ENCODE peak calls at places on chromosomes 2 and 18, in seven cellular contexts. One of them, this sample, is unnamed.

GRCh38 chr2:161238559-161239415 is 69.4 kb upstream of the PSMD14 start:
- DNase-seq in fibroblast of lung: peak; percentile 66
- DNase-seq in cardiac muscle cell: peak; percentile 73
- DNase-seq in aorta: peak; percentile 89
- DNase-seq in left ventricle myocardium inferior: peak; percentile 69
- DNase-seq in neural progenitor cell: peak; percentile 88
- DNase-seq in GM23248: peak; percentile 73
- DNase-seq in this sample: peak; percentile 40

GRCh38 chr2:177147093-177147694 is 65.4 kb upstream of the HNRNPA3 start:
- DNase-seq in fibroblast of lung: peak; percentile 47
- DNase-seq in cardiac muscle cell: peak; percentile 67
- DNase-seq in aorta: no peak
- DNase-seq in left ventricle myocardium inferior: no peak
- DNase-seq in neural progenitor cell: peak; percentile 48
- DNase-seq in GM23248: peak; percentile 80
- DNase-seq in this sample: no peak

GRCh38 chr2:177651833-177652232 is 259.3 kb downstream of the AGPS start:
- DNase-seq in fibroblast of lung: no peak
- DNase-seq in cardiac muscle cell: peak; percentile 10
- DNase-seq in aorta: no peak
- DNase-seq in left ventricle myocardium inferior: no peak
- DNase-seq in neural progenitor cell: peak; percentile 78
- DNase-seq in GM23248: no peak
- DNase-seq in this sample: no peak

GRCh38 chr2:105617631-105618350 is 126.9 kb upstream of the NCK2 start:
- DNase-seq in fibroblast of lung: no peak
- DNase-seq in cardiac muscle cell: no peak
- DNase-seq in aorta: no peak
- DNase-seq in left ventricle myocardium inferior: no peak
- DNase-seq in neural progenitor cell: peak; percentile 20
- DNase-seq in GM23248: no peak
- DNase-seq in this sample: no peak

GRCh38 chr2:128783896-128784295 is 465.2 kb upstream of the HS6ST1 start:
- DNase-seq in fibroblast of lung: no peak
- DNase-seq in cardiac muscle cell: no peak
- DNase-seq in aorta: no peak
- DNase-seq in left ventricle myocardium inferior: no peak
- DNase-seq in neural progenitor cell: no peak
- DNase-seq in GM23248: peak; percentile 18
- DNase-seq in this sample: no peak

GRCh38 chr2:241051578-241052487 is 50.3 kb downstream of the MTERF4 start:
- DNase-seq in fibroblast of lung: no peak
- DNase-seq in cardiac muscle cell: no peak
- DNase-seq in aorta: peak; percentile 72
- DNase-seq in left ventricle myocardium inferior: peak; percentile 9
- DNase-seq in neural progenitor cell: no peak
- DNase-seq in GM23248: no peak
- DNase-seq in this sample: no peak

GRCh38 chr2:78431241-78431640 is 594.3 kb upstream of the REG3G start:
- DNase-seq in fibroblast of lung: no peak
- DNase-seq in cardiac muscle cell: no peak
- DNase-seq in aorta: no peak
- DNase-seq in left ventricle myocardium inferior: no peak
- DNase-seq in neural progenitor cell: peak; percentile 45
- DNase-seq in GM23248: no peak
- DNase-seq in this sample: no peak

GRCh38 chr2:48233005-48233404 is 296.9 kb upstream of the STON1 start:
- DNase-seq in fibroblast of lung: no peak
- DNase-seq in cardiac muscle cell: no peak
- DNase-seq in aorta: no peak
- DNase-seq in left ventricle myocardium inferior: no peak
- DNase-seq in neural progenitor cell: no peak
- DNase-seq in GM23248: no peak
- DNase-seq in this sample: no peak

GRCh38 chr2:120395686-120396518 is 50.0 kb downstream of the INHBB start:
- DNase-seq in fibroblast of lung: peak; percentile 4
- DNase-seq in cardiac muscle cell: peak; percentile 79
- DNase-seq in aorta: peak; percentile 55
- DNase-seq in left ventricle myocardium inferior: no peak
- DNase-seq in neural progenitor cell: peak; percentile 28
- DNase-seq in GM23248: no peak
- DNase-seq in this sample: no peak

GRCh38 chr2:68274022-68274421 is 21.7 kb upstream of the PPP3R1 start:
- DNase-seq in fibroblast of lung: no peak
- DNase-seq in cardiac muscle cell: no peak
- DNase-seq in aorta: no peak
- DNase-seq in left ventricle myocardium inferior: no peak
- DNase-seq in neural progenitor cell: peak; percentile 83
- DNase-seq in GM23248: no peak
- DNase-seq in this sample: no peak

GRCh38 chr18:2442006-2442405 is 129.3 kb downstream of the METTL4 start:
- DNase-seq in fibroblast of lung: peak; percentile 19
- DNase-seq in cardiac muscle cell: no peak
- DNase-seq in aorta: no peak
- DNase-seq in left ventricle myocardium inferior: no peak
- DNase-seq in neural progenitor cell: no peak
- DNase-seq in GM23248: no peak
- DNase-seq in this sample: no peak

GRCh38 chr2:218033590-218034496 is 31.0 kb upstream of the TNS1 start:
- DNase-seq in fibroblast of lung: no peak
- DNase-seq in cardiac muscle cell: peak; percentile 54
- DNase-seq in aorta: peak; percentile 78
- DNase-seq in left ventricle myocardium inferior: no peak
- DNase-seq in neural progenitor cell: peak; percentile 61
- DNase-seq in GM23248: no peak
- DNase-seq in this sample: no peak

GRCh38 chr18:10303171-10303570 is 151.3 kb upstream of the APCDD1 start:
- DNase-seq in fibroblast of lung: no peak
- DNase-seq in cardiac muscle cell: no peak
- DNase-seq in aorta: no peak
- DNase-seq in left ventricle myocardium inferior: no peak
- DNase-seq in neural progenitor cell: no peak
- DNase-seq in GM23248: no peak
- DNase-seq in this sample: no peak

GRCh38 chr18:32773187-32773712 is 427 bp upstream of the KLHL14 start:
- DNase-seq in fibroblast of lung: no peak
- DNase-seq in cardiac muscle cell: no peak
- DNase-seq in aorta: no peak
- DNase-seq in left ventricle myocardium inferior: no peak
- DNase-seq in neural progenitor cell: no peak
- DNase-seq in GM23248: no peak
- DNase-seq in this sample: no peak

GRCh38 chr2:197011777-197012641 is 85.5 kb upstream of the PGAP1 start:
- DNase-seq in fibroblast of lung: peak; percentile 39
- DNase-seq in cardiac muscle cell: peak; percentile 67
- DNase-seq in aorta: no peak
- DNase-seq in left ventricle myocardium inferior: no peak
- DNase-seq in neural progenitor cell: peak; percentile 71
- DNase-seq in GM23248: peak; percentile 67
- DNase-seq in this sample: no peak

GRCh38 chr2:58641001-58641400 is 399.9 kb upstream of the FANCL start:
- DNase-seq in fibroblast of lung: no peak
- DNase-seq in cardiac muscle cell: no peak
- DNase-seq in aorta: no peak
- DNase-seq in left ventricle myocardium inferior: no peak
- DNase-seq in neural progenitor cell: no peak
- DNase-seq in GM23248: no peak
- DNase-seq in this sample: no peak

GRCh38 chr2:124323321-124323720 is 298.2 kb downstream of the CNTNAP5 start:
- DNase-seq in fibroblast of lung: peak; percentile 0
- DNase-seq in cardiac muscle cell: no peak
- DNase-seq in aorta: no peak
- DNase-seq in left ventricle myocardium inferior: no peak
- DNase-seq in neural progenitor cell: no peak
- DNase-seq in GM23248: peak; percentile 1
- DNase-seq in this sample: no peak

GRCh38 chr18:55592572-55592971 is 4.6 kb upstream of the TCF4 start:
- DNase-seq in fibroblast of lung: peak; percentile 83
- DNase-seq in cardiac muscle cell: no peak
- DNase-seq in aorta: no peak
- DNase-seq in left ventricle myocardium inferior: no peak
- DNase-seq in neural progenitor cell: no peak
- DNase-seq in GM23248: peak; percentile 42
- DNase-seq in this sample: no peak

GRCh38 chr2:128321784-128322650 is 3.3 kb upstream of the HS6ST1 start:
- DNase-seq in fibroblast of lung: peak; percentile 69
- DNase-seq in cardiac muscle cell: peak; percentile 91
- DNase-seq in aorta: peak; percentile 96
- DNase-seq in left ventricle myocardium inferior: peak; percentile 88
- DNase-seq in neural progenitor cell: peak; percentile 94
- DNase-seq in GM23248: peak; percentile 93
- DNase-seq in this sample: peak; percentile 75

GRCh38 chr2:152694161-152694661 is 23.1 kb downstream of the PRPF40A start:
- DNase-seq in fibroblast of lung: peak; percentile 90
- DNase-seq in cardiac muscle cell: no peak
- DNase-seq in aorta: no peak
- DNase-seq in left ventricle myocardium inferior: no peak
- DNase-seq in neural progenitor cell: no peak
- DNase-seq in GM23248: peak; percentile 62
- DNase-seq in this sample: no peak

GRCh38 chr2:33496150-33496549 is 19.7 kb downstream of the RASGRP3 start:
- DNase-seq in fibroblast of lung: peak; percentile 86
- DNase-seq in cardiac muscle cell: no peak
- DNase-seq in aorta: no peak
- DNase-seq in left ventricle myocardium inferior: no peak
- DNase-seq in neural progenitor cell: no peak
- DNase-seq in GM23248: peak; percentile 71
- DNase-seq in this sample: no peak

GRCh38 chr2:118089015-118089800 is 937 bp downstream of the INSIG2 start:
- DNase-seq in fibroblast of lung: peak; percentile 60
- DNase-seq in cardiac muscle cell: peak; percentile 40
- DNase-seq in aorta: no peak
- DNase-seq in left ventricle myocardium inferior: no peak
- DNase-seq in neural progenitor cell: peak; percentile 37
- DNase-seq in GM23248: peak; percentile 82
- DNase-seq in this sample: peak; percentile 7

GRCh38 chr2:178700922-178701342 is 106.3 kb downstream of the TTN start:
- DNase-seq in fibroblast of lung: peak; percentile 14
- DNase-seq in cardiac muscle cell: peak; percentile 60
- DNase-seq in aorta: no peak
- DNase-seq in left ventricle myocardium inferior: no peak
- DNase-seq in neural progenitor cell: peak; percentile 44
- DNase-seq in GM23248: peak; percentile 55
- DNase-seq in this sample: no peak

GRCh38 chr2:200929334-200930249 is 33.9 kb downstream of the ORC2 start:
- DNase-seq in fibroblast of lung: peak; percentile 5
- DNase-seq in cardiac muscle cell: no peak
- DNase-seq in aorta: no peak
- DNase-seq in left ventricle myocardium inferior: no peak
- DNase-seq in neural progenitor cell: no peak
- DNase-seq in GM23248: peak; percentile 55
- DNase-seq in this sample: no peak

GRCh38 chr18:79732721-79733025 is 53.1 kb downstream of the CTDP1 start:
- DNase-seq in fibroblast of lung: no peak
- DNase-seq in cardiac muscle cell: no peak
- DNase-seq in aorta: no peak
- DNase-seq in left ventricle myocardium inferior: no peak
- DNase-seq in neural progenitor cell: no peak
- DNase-seq in GM23248: no peak
- DNase-seq in this sample: no peak
- H3K9me3 ChIP-seq in fibroblast of lung: peaks cover 14% of the 10 kb centered on the region
- H3K9me3 ChIP-seq in cardiac muscle cell: no peaks in the 10 kb centered on the region
- H3K9me3 ChIP-seq in aorta: no peaks in the 10 kb centered on the region
- H3K9me3 ChIP-seq in left ventricle myocardium inferior: peaks cover 12% of the 10 kb centered on the region
- H3K9me3 ChIP-seq in neural progenitor cell: peaks cover 6% of the 10 kb centered on the region
- H3K9me3 ChIP-seq in GM23248: no peaks in the 10 kb centered on the region
- H3K9me3 ChIP-seq in this sample: peaks cover 13% of the 10 kb centered on the region

DNA sequence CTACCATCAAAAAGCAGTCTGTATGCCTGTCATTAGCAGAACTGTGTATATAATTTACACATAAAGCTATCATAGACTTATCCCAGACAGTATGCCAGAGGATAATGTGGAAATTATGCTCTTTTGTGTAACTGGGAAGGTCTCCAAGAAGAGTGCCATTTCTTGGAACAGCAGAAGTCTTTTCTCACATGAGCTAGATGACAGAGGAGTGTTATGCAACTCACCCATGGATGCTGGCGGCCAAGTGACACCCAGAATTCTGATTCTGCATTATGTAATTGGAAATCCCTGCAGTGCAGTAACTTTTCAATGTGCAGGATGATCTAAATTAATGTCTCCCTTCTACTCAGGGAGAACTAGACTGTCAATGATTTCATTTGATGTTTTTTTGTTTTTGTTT is 160.0 kb downstream of the UBE2E3 start:
- DNase-seq in fibroblast of lung: peak; percentile 29
- DNase-seq in cardiac muscle cell: no peak
- DNase-seq in aorta: no peak
- DNase-seq in left ventricle myocardium inferior: no peak
- DNase-seq in neural progenitor cell: no peak
- DNase-seq in GM23248: peak; percentile 76
- DNase-seq in this sample: no peak
- H3K9me3 ChIP-seq in fibroblast of lung: no peaks in the 10 kb centered on the region
- H3K9me3 ChIP-seq in cardiac muscle cell: no peaks in the 10 kb centered on the region
- H3K9me3 ChIP-seq in aorta: no peaks in the 10 kb centered on the region
- H3K9me3 ChIP-seq in left ventricle myocardium inferior: peaks cover 3% of the 10 kb centered on the region
- H3K9me3 ChIP-seq in neural progenitor cell: no peaks in the 10 kb centered on the region
- H3K9me3 ChIP-seq in GM23248: peaks cover 3% of the 10 kb centered on the region
- H3K9me3 ChIP-seq in this sample: peaks cover 2% of the 10 kb centered on the region

GRCh38 chr2:112866128-112866835 is 29.7 kb upstream of the IL1B start:
- DNase-seq in fibroblast of lung: no peak
- DNase-seq in cardiac muscle cell: no peak
- DNase-seq in aorta: no peak
- DNase-seq in left ventricle myocardium inferior: no peak
- DNase-seq in neural progenitor cell: no peak
- DNase-seq in GM23248: no peak
- DNase-seq in this sample: no peak
- H3K9me3 ChIP-seq in fibroblast of lung: no peaks in the 10 kb centered on the region
- H3K9me3 ChIP-seq in cardiac muscle cell: no peaks in the 10 kb centered on the region
- H3K9me3 ChIP-seq in aorta: no peaks in the 10 kb centered on the region
- H3K9me3 ChIP-seq in left ventricle myocardium inferior: peaks cover 13% of the 10 kb centered on the region
- H3K9me3 ChIP-seq in neural progenitor cell: peaks cover 12% of the 10 kb centered on the region
- H3K9me3 ChIP-seq in GM23248: no peaks in the 10 kb centered on the region
- H3K9me3 ChIP-seq in this sample: no peaks in the 10 kb centered on the region

GRCh38 chr2:83874066-83874465 is 585.0 kb downstream of the SUCLG1 start:
- DNase-seq in fibroblast of lung: no peak
- DNase-seq in cardiac muscle cell: no peak
- DNase-seq in aorta: no peak
- DNase-seq in left ventricle myocardium inferior: no peak
- DNase-seq in neural progenitor cell: no peak
- DNase-seq in GM23248: no peak
- DNase-seq in this sample: no peak
- H3K9me3 ChIP-seq in fibroblast of lung: no peaks in the 10 kb centered on the region
- H3K9me3 ChIP-seq in cardiac muscle cell: no peaks in the 10 kb centered on the region
- H3K9me3 ChIP-seq in aorta: no peaks in the 10 kb centered on the region
- H3K9me3 ChIP-seq in left ventricle myocardium inferior: peaks cover 16% of the 10 kb centered on the region
- H3K9me3 ChIP-seq in neural progenitor cell: no peaks in the 10 kb centered on the region
- H3K9me3 ChIP-seq in GM23248: no peaks in the 10 kb centered on the region
- H3K9me3 ChIP-seq in this sample: no peaks in the 10 kb centered on the region

DNA sequence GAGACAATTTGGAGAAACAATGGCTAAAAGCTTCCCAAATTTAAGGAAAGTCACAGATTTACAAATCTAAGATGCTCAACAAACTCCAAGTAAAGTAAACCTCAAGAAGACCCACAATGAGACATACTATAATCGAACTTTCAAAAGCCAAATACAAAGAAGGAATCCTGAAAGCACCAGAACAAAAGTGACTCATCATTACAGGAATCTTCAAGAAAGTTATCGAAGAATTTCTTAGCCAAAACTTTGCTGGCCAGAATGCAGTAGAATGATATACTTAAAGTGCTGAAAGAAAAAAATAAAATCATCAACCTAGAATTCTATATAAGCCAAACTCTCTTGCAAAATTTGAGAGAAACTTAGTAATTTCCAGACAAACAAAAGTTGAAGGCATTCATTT is 106.5 kb upstream of the TMEM200C start:
- DNase-seq in fibroblast of lung: peak; percentile 70
- DNase-seq in cardiac muscle cell: no peak
- DNase-seq in aorta: no peak
- DNase-seq in left ventricle myocardium inferior: no peak
- DNase-seq in neural progenitor cell: no peak
- DNase-seq in GM23248: no peak
- DNase-seq in this sample: no peak
- H3K9me3 ChIP-seq in fibroblast of lung: no peaks in the 10 kb centered on the region
- H3K9me3 ChIP-seq in cardiac muscle cell: no peaks in the 10 kb centered on the region
- H3K9me3 ChIP-seq in aorta: no peaks in the 10 kb centered on the region
- H3K9me3 ChIP-seq in left ventricle myocardium inferior: peaks cover 9% of the 10 kb centered on the region
- H3K9me3 ChIP-seq in neural progenitor cell: no peaks in the 10 kb centered on the region
- H3K9me3 ChIP-seq in GM23248: no peaks in the 10 kb centered on the region
- H3K9me3 ChIP-seq in this sample: no peaks in the 10 kb centered on the region